ENCODE peak calls at places on chromosomes 5 and 9, in six cellular contexts. N is IMR-90, R is neuronal stem cell, B is H1, D is mesenchymal stem cell, F is H9. P is an unnamed sample. For H3K79me1, the result is how much of the 10 kb centered on the place peaks cover.

GRCh38 chr5:144421411-144421810 is 250.7 kb downstream of the KCTD16 start:
- DNase-seq in N (no peak), R (no peak), B (no peak), D (peak), F (no peak), P (peak)

GRCh38 chr5:170151105-170151831 is 45.6 kb downstream of the FOXI1 start:
- DNase-seq in N (peak), R (no peak), B (peak), D (peak), F (peak), P (peak)

GRCh38 chr9:133322701-133323100 is 13.3 kb downstream of the SURF6 start:
- DNase-seq in N (no peak), R (no peak), B (no peak), D (no peak), F (no peak), P (no peak)

GRCh38 chr5:85049020-85049419 is 664.3 kb upstream of the EDIL3 start:
- DNase-seq in N (peak), R (peak), B (no peak), D (peak), F (peak), P (peak)

GRCh38 chr5:147949711-147950573 is 43.6 kb upstream of the C5orf46 start:
- DNase-seq in N (peak), R (peak), B (no peak), D (peak), F (no peak), P (peak)

GRCh38 chr9:214488-215448 is at the start of gene DOCK8:
- DNase-seq in N (no peak), R (peak), B (no peak), D (no peak), F (peak), P (peak)

GRCh38 chr5:173625261-173625660 is 8.8 kb upstream of the BOD1 start:
- DNase-seq in N (no peak), R (no peak), B (no peak), D (no peak), F (no peak), P (no peak)

GRCh38 chr9:107336718-107337360 is 53.8 kb downstream of the RAD23B start:
- DNase-seq in N (peak), R (no peak), B (no peak), D (no peak), F (no peak), P (no peak)

GRCh38 chr9:85505612-85506011 is 236.1 kb downstream of the AGTPBP1 start:
- DNase-seq in N (no peak), R (no peak), B (no peak), D (no peak), F (no peak), P (no peak)

GRCh38 chr9:68637020-68637419 is 68.0 kb upstream of the PIP5K1B start:
- DNase-seq in N (no peak), R (no peak), B (no peak), D (no peak), F (no peak), P (no peak)

GRCh38 chr9:128656416-128657343 is at the start of gene DYNC2I2:
- DNase-seq in N (peak), R (peak), B (peak), D (peak), F (peak), P (peak)
- H3K23ac ChIP-seq in N (peak), R (peak), B (no peak), D (no peak), F (no peak), P (no peak)

GRCh38 chr5:104184264-104184663 is 621.7 kb upstream of the NUDT12 start:
- DNase-seq in N (no peak), R (no peak), B (no peak), D (no peak), F (no peak), P (no peak)
- H2AFZ ChIP-seq in N (no peak), R (no peak), B (no peak), D (no peak), F (no peak), P (no peak)

GRCh38 chr9:134664446-134664845 is 22.8 kb downstream of the COL5A1 start:
- DNase-seq in N (no peak), R (no peak), B (no peak), D (no peak), F (no peak), P (no peak)
- H3K79me1 ChIP-seq in N (half or more), R (under half), B (under half), D (under half), F (under half), P (under half)

GRCh38 chr5:75052461-75053285 is at the start of gene GCNT4:
- DNase-seq in N (peak), R (peak), B (no peak), D (peak), F (peak), P (peak)
- H3K23ac ChIP-seq in N (peak), R (peak), B (no peak), D (peak), F (no peak), P (no peak)

GRCh38 chr5:76606665-76607064 is 16.5 kb downstream of the F2RL2 start:
- DNase-seq in N (no peak), R (no peak), B (no peak), D (no peak), F (no peak), P (peak)

GRCh38 chr5:76608833-76609232 is 14.4 kb downstream of the F2RL2 start:
- DNase-seq in N (peak), R (no peak), B (no peak), D (peak), F (no peak), P (peak)

GRCh38 chr5:76604838-76605237 is 18.4 kb downstream of the F2RL2 start:
- DNase-seq in N (peak), R (no peak), B (no peak), D (peak), F (no peak), P (no peak)

GRCh38 chr5:76610196-76610595 is 13.0 kb downstream of the F2RL2 start:
- DNase-seq in N (no peak), R (no peak), B (no peak), D (no peak), F (no peak), P (no peak)

GRCh38 chr5:76607353-76607871 is 15.8 kb downstream of the F2RL2 start:
- DNase-seq in N (peak), R (peak), B (no peak), D (peak), F (no peak), P (no peak)
- H2AFZ ChIP-seq in N (peak), R (peak), B (no peak), D (peak), F (no peak), P (no peak)

GRCh38 chr9:38009035-38009501 is 60.0 kb downstream of the SHB start:
- DNase-seq in N (no peak), R (no peak), B (no peak), D (peak), F (no peak), P (no peak)

GRCh38 chr9:38011991-38012390 is 57.0 kb downstream of the SHB start:
- DNase-seq in N (no peak), R (no peak), B (no peak), D (no peak), F (no peak), P (no peak)

GRCh38 chr9:38009990-38010389 is 59.0 kb downstream of the SHB start:
- DNase-seq in N (no peak), R (no peak), B (no peak), D (no peak), F (no peak), P (no peak)

GRCh38 chr9:38012767-38013450 is 56.1 kb downstream of the SHB start:
- DNase-seq in N (no peak), R (no peak), B (no peak), D (no peak), F (no peak), P (no peak)

GRCh38 chr9:38010918-38011704 is 57.9 kb downstream of the SHB start:
- DNase-seq in N (no peak), R (no peak), B (no peak), D (no peak), F (no peak), P (no peak)
- H3K79me1 ChIP-seq in N (half or more), R (under half), B (under half), D (under half), F (under half), P (under half)

GRCh38 chr5:52988335-52989024 is 672 bp upstream of the ITGA2 start:
- DNase-seq in N (no peak), R (no peak), B (no peak), D (no peak), F (no peak), P (no peak)
- H3K23ac ChIP-seq in N (peak), R (peak), B (no peak), D (no peak), F (no peak), P (no peak)

DNA sequence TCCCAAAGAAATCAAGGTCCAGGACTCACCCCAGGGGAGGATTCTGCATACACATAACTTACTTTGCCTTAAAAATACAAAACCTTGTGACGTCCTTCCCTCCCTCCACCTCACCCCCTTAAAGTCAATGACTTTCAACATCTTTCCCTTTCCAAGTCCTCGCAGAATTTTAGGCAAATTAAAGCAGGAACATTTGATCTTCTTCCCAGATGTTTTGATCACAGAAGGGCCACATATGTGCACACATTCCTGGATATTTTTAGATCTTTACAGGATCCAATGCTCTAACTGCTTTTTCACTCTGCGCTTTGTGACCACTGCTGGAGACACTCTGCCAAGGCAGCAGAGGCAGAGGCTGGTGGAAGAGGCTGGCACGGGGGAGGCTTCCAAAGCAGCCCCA is 130.7 kb downstream of the SEC61B start:
- DNase-seq in N (peak), R (no peak), B (no peak), D (no peak), F (no peak), P (no peak)
- H2AFZ ChIP-seq in N (peak), R (no peak), B (no peak), D (no peak), F (no peak), P (no peak)